ENCODE peak calls at places on chromosome 14, in ten cellular contexts. One of them, this sample, is unnamed. For H3K4me1, the result is how much of the 10 kb centered on the place peaks cover.

GRCh38 chr14:34722723-34723545 is 8.5 kb upstream of the CFL2 start:
- DNase-seq in stomach: peak
- DNase-seq in body of pancreas: peak
- DNase-seq in CD4-positive, alpha-beta memory T cell: peak
- DNase-seq in A549: peak
- DNase-seq in uterus: peak
- DNase-seq in right lobe of liver: no peak
- DNase-seq in DND-41: peak
- DNase-seq in colonic mucosa: peak
- DNase-seq in ovary: peak
- DNase-seq in this sample: no peak

GRCh38 chr14:44767646-44768173 is 194.0 kb downstream of the KLHL28 start:
- DNase-seq in DND-41: no peak
- DNase-seq in stomach: no peak
- DNase-seq in colonic mucosa: no peak
- DNase-seq in body of pancreas: no peak
- DNase-seq in CD4-positive, alpha-beta memory T cell: no peak
- DNase-seq in uterus: no peak
- DNase-seq in ovary: no peak
- DNase-seq in right lobe of liver: no peak
- DNase-seq in A549: no peak
- DNase-seq in this sample: no peak

GRCh38 chr14:68284834-68285233 is 465.3 kb downstream of the RAD51B start:
- DNase-seq in right lobe of liver: no peak
- DNase-seq in stomach: no peak
- DNase-seq in body of pancreas: no peak
- DNase-seq in ovary: no peak
- DNase-seq in colonic mucosa: no peak
- DNase-seq in uterus: no peak
- DNase-seq in DND-41: no peak
- DNase-seq in CD4-positive, alpha-beta memory T cell: no peak
- DNase-seq in A549: no peak
- DNase-seq in this sample: no peak

GRCh38 chr14:51219473-51220448 is 20.3 kb upstream of the TMX1 start:
- DNase-seq in right lobe of liver: no peak
- DNase-seq in stomach: no peak
- DNase-seq in uterus: no peak
- DNase-seq in colonic mucosa: no peak
- DNase-seq in DND-41: no peak
- DNase-seq in CD4-positive, alpha-beta memory T cell: no peak
- DNase-seq in body of pancreas: peak
- DNase-seq in A549: peak
- DNase-seq in ovary: no peak
- DNase-seq in this sample: no peak

GRCh38 chr14:26841920-26842741 is 244.3 kb upstream of the NOVA1 start:
- DNase-seq in right lobe of liver: peak
- DNase-seq in DND-41: no peak
- DNase-seq in body of pancreas: peak
- DNase-seq in ovary: peak
- DNase-seq in A549: peak
- DNase-seq in stomach: peak
- DNase-seq in colonic mucosa: peak
- DNase-seq in CD4-positive, alpha-beta memory T cell: no peak
- DNase-seq in uterus: peak
- DNase-seq in this sample: peak

GRCh38 chr14:74866708-74867389 is 9.1 kb downstream of the PROX2 start:
- DNase-seq in colonic mucosa: no peak
- DNase-seq in CD4-positive, alpha-beta memory T cell: no peak
- DNase-seq in body of pancreas: no peak
- DNase-seq in right lobe of liver: no peak
- DNase-seq in DND-41: no peak
- DNase-seq in A549: no peak
- DNase-seq in ovary: no peak
- DNase-seq in uterus: no peak
- DNase-seq in stomach: no peak
- DNase-seq in this sample: no peak

GRCh38 chr14:81341405-81342180 is 58.5 kb downstream of the STON2 start:
- DNase-seq in colonic mucosa: no peak
- DNase-seq in ovary: no peak
- DNase-seq in body of pancreas: no peak
- DNase-seq in uterus: no peak
- DNase-seq in stomach: no peak
- DNase-seq in A549: no peak
- DNase-seq in CD4-positive, alpha-beta memory T cell: no peak
- DNase-seq in right lobe of liver: no peak
- DNase-seq in DND-41: no peak
- DNase-seq in this sample: no peak

GRCh38 chr14:93936245-93936644 is 9.1 kb downstream of the FAM181A start:
- DNase-seq in CD4-positive, alpha-beta memory T cell: no peak
- DNase-seq in A549: peak
- DNase-seq in DND-41: peak
- DNase-seq in stomach: no peak
- DNase-seq in ovary: no peak
- DNase-seq in colonic mucosa: no peak
- DNase-seq in body of pancreas: peak
- DNase-seq in right lobe of liver: no peak
- DNase-seq in uterus: no peak
- DNase-seq in this sample: no peak

GRCh38 chr14:36690301-36691020 is 28.8 kb downstream of the PAX9 start:
- DNase-seq in A549: peak
- DNase-seq in stomach: no peak
- DNase-seq in DND-41: no peak
- DNase-seq in CD4-positive, alpha-beta memory T cell: no peak
- DNase-seq in body of pancreas: no peak
- DNase-seq in ovary: no peak
- DNase-seq in colonic mucosa: no peak
- DNase-seq in right lobe of liver: no peak
- DNase-seq in uterus: no peak
- DNase-seq in this sample: no peak

GRCh38 chr14:22452330-22452729 is 136.7 kb downstream of the DAD1 start:
- DNase-seq in ovary: no peak
- DNase-seq in stomach: no peak
- DNase-seq in DND-41: peak
- DNase-seq in CD4-positive, alpha-beta memory T cell: no peak
- DNase-seq in right lobe of liver: no peak
- DNase-seq in body of pancreas: no peak
- DNase-seq in colonic mucosa: no peak
- DNase-seq in uterus: no peak
- DNase-seq in A549: no peak
- DNase-seq in this sample: no peak
- H3K4me1 ChIP-seq in ovary: under half
- H3K4me1 ChIP-seq in stomach: under half
- H3K4me1 ChIP-seq in DND-41: half or more
- H3K4me1 ChIP-seq in CD4-positive, alpha-beta memory T cell: under half
- H3K4me1 ChIP-seq in right lobe of liver: under half
- H3K4me1 ChIP-seq in body of pancreas: under half
- H3K4me1 ChIP-seq in colonic mucosa: under half
- H3K4me1 ChIP-seq in uterus: under half
- H3K4me1 ChIP-seq in A549: under half
- H3K4me1 ChIP-seq in this sample: under half

DNA sequence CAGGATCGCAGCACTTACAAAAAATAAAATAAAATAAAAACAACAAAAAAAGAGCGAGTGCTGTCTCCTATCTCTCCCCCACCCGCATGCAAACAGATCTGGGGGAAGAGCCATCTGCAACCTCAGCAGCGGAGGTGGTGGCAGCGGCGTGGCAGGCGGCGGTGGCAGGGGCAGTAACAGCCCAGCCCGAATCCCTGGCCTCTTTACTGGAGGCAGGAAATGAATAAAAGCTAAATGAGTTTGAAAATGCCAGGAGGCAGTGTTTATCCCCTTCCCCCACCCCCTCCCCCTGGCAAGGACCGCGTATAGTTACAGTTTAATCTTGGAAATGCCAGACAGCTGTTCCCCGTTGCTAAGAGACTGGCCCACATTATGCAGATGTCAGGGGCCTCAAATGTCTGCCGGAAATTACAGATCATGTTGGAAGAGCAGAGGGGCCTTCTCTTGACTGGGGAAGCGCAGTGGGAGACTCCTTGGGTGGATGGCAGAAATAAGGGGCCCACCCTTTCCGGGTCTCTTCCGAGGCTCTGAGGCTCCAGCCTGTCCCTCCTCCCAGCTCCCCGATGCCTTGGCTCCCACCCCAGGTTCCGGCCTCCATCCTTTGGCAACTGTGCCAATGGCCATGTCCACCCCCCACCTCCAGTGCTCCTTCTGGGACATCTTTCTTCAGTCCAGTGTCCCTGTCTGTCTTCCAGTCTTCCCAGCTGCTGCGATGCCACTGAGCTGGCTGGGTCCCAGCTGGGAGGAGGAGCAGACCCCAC is 93.8 kb downstream of the LRRC74A start:
- DNase-seq in ovary: peak
- DNase-seq in CD4-positive, alpha-beta memory T cell: peak
- DNase-seq in body of pancreas: peak
- DNase-seq in A549: no peak
- DNase-seq in DND-41: peak
- DNase-seq in stomach: peak
- DNase-seq in colonic mucosa: peak
- DNase-seq in uterus: peak
- DNase-seq in right lobe of liver: peak
- DNase-seq in this sample: no peak
- H3K4me1 ChIP-seq in ovary: half or more
- H3K4me1 ChIP-seq in CD4-positive, alpha-beta memory T cell: under half
- H3K4me1 ChIP-seq in body of pancreas: under half
- H3K4me1 ChIP-seq in A549: half or more
- H3K4me1 ChIP-seq in DND-41: half or more
- H3K4me1 ChIP-seq in stomach: under half
- H3K4me1 ChIP-seq in colonic mucosa: under half
- H3K4me1 ChIP-seq in uterus: under half
- H3K4me1 ChIP-seq in right lobe of liver: under half
- H3K4me1 ChIP-seq in this sample: under half

GRCh38 chr14:69662636-69663321 is 51.4 kb downstream of the SUSD6 start:
- DNase-seq in DND-41: no peak
- DNase-seq in body of pancreas: no peak
- DNase-seq in stomach: no peak
- DNase-seq in ovary: no peak
- DNase-seq in uterus: no peak
- DNase-seq in colonic mucosa: no peak
- DNase-seq in A549: no peak
- DNase-seq in CD4-positive, alpha-beta memory T cell: no peak
- DNase-seq in right lobe of liver: no peak
- DNase-seq in this sample: no peak
- H3K4me1 ChIP-seq in DND-41: under half
- H3K4me1 ChIP-seq in body of pancreas: half or more
- H3K4me1 ChIP-seq in stomach: half or more
- H3K4me1 ChIP-seq in ovary: under half
- H3K4me1 ChIP-seq in uterus: under half
- H3K4me1 ChIP-seq in colonic mucosa: under half
- H3K4me1 ChIP-seq in A549: half or more
- H3K4me1 ChIP-seq in CD4-positive, alpha-beta memory T cell: half or more
- H3K4me1 ChIP-seq in right lobe of liver: under half
- H3K4me1 ChIP-seq in this sample: half or more

DNA sequence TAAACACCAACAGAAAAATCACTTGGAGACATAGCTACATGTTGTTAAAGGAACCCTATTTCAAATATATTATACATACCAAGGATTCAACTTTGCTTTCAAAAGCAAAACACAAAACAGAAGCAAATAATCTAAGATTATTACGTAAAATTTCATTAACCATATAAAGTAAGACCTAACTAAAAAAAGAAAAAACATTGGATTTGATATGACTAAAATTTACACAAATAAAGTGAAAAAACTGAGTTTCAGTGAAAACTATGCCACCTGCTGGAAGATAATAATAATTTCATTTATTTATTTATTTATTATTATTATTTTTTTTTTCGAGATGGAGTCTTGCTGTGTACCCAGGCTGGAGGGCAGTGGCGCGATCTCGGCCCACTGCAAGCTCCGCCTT is 45.2 kb downstream of the WDHD1 start:
- DNase-seq in uterus: no peak
- DNase-seq in ovary: no peak
- DNase-seq in body of pancreas: no peak
- DNase-seq in CD4-positive, alpha-beta memory T cell: no peak
- DNase-seq in right lobe of liver: no peak
- DNase-seq in colonic mucosa: no peak
- DNase-seq in stomach: no peak
- DNase-seq in A549: no peak
- DNase-seq in DND-41: no peak
- DNase-seq in this sample: no peak
- H3K4me1 ChIP-seq in uterus: under half
- H3K4me1 ChIP-seq in ovary: under half
- H3K4me1 ChIP-seq in body of pancreas: under half
- H3K4me1 ChIP-seq in CD4-positive, alpha-beta memory T cell: under half
- H3K4me1 ChIP-seq in right lobe of liver: under half
- H3K4me1 ChIP-seq in colonic mucosa: under half
- H3K4me1 ChIP-seq in stomach: under half
- H3K4me1 ChIP-seq in A549: under half
- H3K4me1 ChIP-seq in DND-41: under half
- H3K4me1 ChIP-seq in this sample: under half

DNA sequence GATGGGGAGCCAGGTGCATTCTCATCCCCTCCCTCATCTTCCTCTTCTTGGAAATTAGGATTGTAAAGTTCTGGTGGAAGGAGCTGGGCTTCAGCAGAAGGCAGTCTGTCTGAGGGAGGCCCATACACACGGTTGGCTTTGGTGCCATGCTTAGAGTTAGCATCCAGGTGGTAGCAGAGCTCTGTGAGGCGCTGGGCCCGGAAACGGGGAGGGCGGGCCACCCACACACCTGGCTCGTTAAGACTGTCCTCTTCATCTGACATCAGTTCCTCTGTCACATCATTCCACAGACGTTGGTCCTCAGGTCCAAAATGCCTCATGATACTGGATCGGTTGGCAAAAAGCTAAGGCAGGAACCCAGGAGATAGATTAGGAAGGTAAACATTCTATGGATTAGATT is 4.9 kb upstream of the AJUBA start:
- DNase-seq in ovary: no peak
- DNase-seq in body of pancreas: no peak
- DNase-seq in A549: no peak
- DNase-seq in DND-41: no peak
- DNase-seq in right lobe of liver: no peak
- DNase-seq in stomach: no peak
- DNase-seq in uterus: no peak
- DNase-seq in colonic mucosa: no peak
- DNase-seq in CD4-positive, alpha-beta memory T cell: no peak
- DNase-seq in this sample: no peak
- H3K4me1 ChIP-seq in ovary: under half
- H3K4me1 ChIP-seq in body of pancreas: under half
- H3K4me1 ChIP-seq in A549: under half
- H3K4me1 ChIP-seq in DND-41: under half
- H3K4me1 ChIP-seq in right lobe of liver: under half
- H3K4me1 ChIP-seq in stomach: under half
- H3K4me1 ChIP-seq in uterus: under half
- H3K4me1 ChIP-seq in colonic mucosa: under half
- H3K4me1 ChIP-seq in CD4-positive, alpha-beta memory T cell: under half
- H3K4me1 ChIP-seq in this sample: under half

GRCh38 chr14:101814869-101815268 is 53.4 kb downstream of the PPP2R5C start:
- DNase-seq in stomach: no peak
- DNase-seq in colonic mucosa: no peak
- DNase-seq in uterus: no peak
- DNase-seq in body of pancreas: no peak
- DNase-seq in A549: no peak
- DNase-seq in CD4-positive, alpha-beta memory T cell: no peak
- DNase-seq in ovary: no peak
- DNase-seq in DND-41: no peak
- DNase-seq in right lobe of liver: no peak
- DNase-seq in this sample: no peak
- H3K4me1 ChIP-seq in stomach: under half
- H3K4me1 ChIP-seq in colonic mucosa: under half
- H3K4me1 ChIP-seq in uterus: under half
- H3K4me1 ChIP-seq in body of pancreas: under half
- H3K4me1 ChIP-seq in A549: under half
- H3K4me1 ChIP-seq in CD4-positive, alpha-beta memory T cell: half or more
- H3K4me1 ChIP-seq in ovary: under half
- H3K4me1 ChIP-seq in DND-41: half or more
- H3K4me1 ChIP-seq in right lobe of liver: under half
- H3K4me1 ChIP-seq in this sample: under half

This sample was measured in lung.